ENCODE peak calls at places on chromosomes 2 and 18, in ten cellular contexts. W, D, C, Z, L, R, S, M, X and P are unnamed samples.
A peak's percentile ranks its signal among the peaks of the same experiment; 100 is the strongest.

GRCh38 chr2:177474904-177475474 is 82.4 kb downstream of the AGPS start:
- DNase-seq in W (no peak), D (no peak), C (peak; percentile 19), Z (no peak), L (no peak), R (peak; percentile 52), S (no peak), M (no peak), X (no peak), P (no peak)

GRCh38 chr2:156883828-156884615 is 373.5 kb upstream of the GALNT5 start:
- DNase-seq in W (no peak), D (no peak), C (peak; percentile 53), Z (no peak), L (no peak), R (peak; percentile 62), S (no peak), M (no peak), X (no peak), P (no peak)

GRCh38 chr2:212727751-212728150 is 189.1 kb upstream of the ERBB4 start:
- DNase-seq in W (no peak), D (no peak), C (no peak), Z (no peak), L (no peak), R (no peak), S (no peak), M (no peak), X (no peak), P (no peak)

GRCh38 chr18:3596324-3597158 is 146.6 kb downstream of the TGIF1 start:
- DNase-seq in W (peak; percentile 77), D (peak; percentile 24), C (no peak), Z (no peak), L (peak; percentile 80), R (peak; percentile 58), S (no peak), M (no peak), X (no peak), P (peak; percentile 50)

GRCh38 chr18:24514439-24514838 is 54.0 kb downstream of the HRH4 start:
- DNase-seq in W (no peak), D (peak; percentile 6), C (peak; percentile 39), Z (no peak), L (no peak), R (peak; percentile 54), S (peak; percentile 22), M (peak; percentile 88), X (no peak), P (no peak)

GRCh38 chr2:223366566-223366965 is 235.6 kb downstream of the SCG2 start:
- DNase-seq in W (no peak), D (no peak), C (no peak), Z (no peak), L (no peak), R (no peak), S (no peak), M (no peak), X (no peak), P (no peak)

GRCh38 chr2:75499534-75499933 is 61.2 kb downstream of the EVA1A start:
- DNase-seq in W (no peak), D (no peak), C (no peak), Z (no peak), L (no peak), R (no peak), S (no peak), M (no peak), X (no peak), P (no peak)

GRCh38 chr2:183123959-183124221 is 353 bp upstream of the NUP35 start:
- DNase-seq in W (no peak), D (no peak), C (no peak), Z (no peak), L (no peak), R (no peak), S (peak; percentile 8), M (no peak), X (no peak), P (no peak)

GRCh38 chr2:102368461-102369109 is 13.0 kb downstream of the IL18R1 start:
- DNase-seq in W (no peak), D (peak; percentile 39), C (no peak), Z (no peak), L (peak; percentile 25), R (no peak), S (no peak), M (no peak), X (no peak), P (no peak)

GRCh38 chr2:217035967-217036366 is 176.1 kb upstream of the TNP1 start:
- DNase-seq in W (peak; percentile 26), D (no peak), C (no peak), Z (no peak), L (no peak), R (no peak), S (no peak), M (no peak), X (no peak), P (no peak)

GRCh38 chr2:174121612-174122011 is 126.7 kb downstream of the OLA1 start:
- DNase-seq in W (no peak), D (no peak), C (peak; percentile 19), Z (no peak), L (no peak), R (no peak), S (no peak), M (peak; percentile 22), X (no peak), P (no peak)

GRCh38 chr2:178208817-178209216 is 14.5 kb downstream of the OSBPL6 start:
- DNase-seq in W (no peak), D (no peak), C (no peak), Z (no peak), L (no peak), R (peak; percentile 26), S (no peak), M (peak; percentile 22), X (no peak), P (no peak)

GRCh38 chr18:52716926-52717325 is 376.9 kb downstream of the DCC start:
- DNase-seq in W (peak; percentile 21), D (no peak), C (peak; percentile 1), Z (no peak), L (no peak), R (peak; percentile 5), S (no peak), M (peak; percentile 24), X (peak; percentile 17), P (no peak)

GRCh38 chr18:6731197-6731596 is 1.7 kb downstream of the ARHGAP28 start:
- DNase-seq in W (no peak), D (no peak), C (no peak), Z (no peak), L (no peak), R (peak; percentile 94), S (no peak), M (peak; percentile 25), X (no peak), P (no peak)

GRCh38 chr2:219280682-219281081 is 1.5 kb downstream of the DNAJB2 start:
- DNase-seq in W (no peak), D (no peak), C (no peak), Z (no peak), L (no peak), R (no peak), S (no peak), M (no peak), X (no peak), P (peak; percentile 22)

GRCh38 chr2:55138045-55138444 is 87.8 kb upstream of the RTN4 start:
- DNase-seq in W (no peak), D (no peak), C (no peak), Z (no peak), L (no peak), R (no peak), S (no peak), M (no peak), X (no peak), P (no peak)
- H3K27ac ChIP-seq in W (no peak overlapping the region), D (no peak overlapping the region), C (no peak overlapping the region), Z (no peak overlapping the region), L (no peak overlapping the region), R (peak overlapping the region; percentile 46), S (peak overlapping the region; percentile 24), M (no peak overlapping the region), X (peak overlapping the region; percentile 97), P (peak overlapping the region; percentile 98)

DNA sequence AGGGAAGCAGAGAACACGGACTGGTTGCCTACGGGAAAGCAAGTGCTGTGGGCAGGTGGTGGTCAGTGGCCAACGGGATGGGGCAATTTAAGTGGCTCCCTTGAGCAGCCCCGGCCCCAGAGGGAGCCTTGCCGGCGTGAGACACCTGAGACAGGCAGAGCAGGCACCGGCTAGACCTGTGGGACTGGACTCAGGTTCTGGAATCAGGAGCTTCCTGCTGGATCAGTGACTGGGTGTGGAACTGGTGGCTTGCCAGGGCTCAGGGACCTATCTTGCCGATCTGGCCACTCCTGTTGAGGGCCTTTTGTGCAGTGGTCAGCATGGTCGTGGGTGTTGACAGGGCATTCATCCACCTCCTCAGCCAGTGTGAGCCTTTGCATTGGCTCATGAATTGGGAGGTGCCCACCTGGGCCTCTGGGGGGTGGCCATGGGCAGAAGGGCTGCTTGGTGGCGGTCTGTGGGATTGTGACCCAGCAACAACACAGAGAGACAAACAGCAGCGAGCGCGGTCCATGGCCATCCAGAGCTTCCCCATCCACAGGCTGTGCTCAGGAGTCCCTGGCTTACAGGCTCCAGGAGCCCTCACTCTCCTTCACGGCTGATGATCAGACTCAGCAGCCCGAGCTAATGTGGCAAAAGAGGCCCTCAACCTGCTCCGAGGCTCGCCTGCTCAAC is 85.4 kb upstream of the ZNF516 start:
- DNase-seq in W (no peak), D (no peak), C (no peak), Z (no peak), L (no peak), R (no peak), S (no peak), M (no peak), X (no peak), P (no peak)
- H3K27ac ChIP-seq in W (no peak overlapping the region), D (no peak overlapping the region), C (no peak overlapping the region), Z (no peak overlapping the region), L (no peak overlapping the region), R (no peak overlapping the region), S (no peak overlapping the region), M (no peak overlapping the region), X (no peak overlapping the region), P (no peak overlapping the region)

DNA sequence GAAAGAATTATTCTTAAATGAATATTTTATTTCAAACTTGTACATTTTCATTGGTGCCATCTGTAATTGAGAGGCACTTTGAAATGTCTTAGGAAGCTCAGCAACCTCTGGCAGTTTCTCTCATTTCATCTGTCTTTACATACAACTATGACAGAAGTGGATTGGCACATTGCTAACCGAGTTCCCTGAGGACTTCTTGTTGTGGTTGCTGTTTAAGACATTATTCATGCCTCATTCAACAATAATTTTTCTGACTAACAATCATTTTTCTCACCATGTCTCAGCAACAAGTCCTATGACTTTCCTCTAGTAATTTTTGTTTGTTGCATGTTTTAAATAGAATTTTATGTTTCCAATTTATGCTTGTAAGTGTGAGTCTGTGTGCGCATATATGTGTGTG is 284.0 kb upstream of the CWC22 start:
- DNase-seq in W (no peak), D (no peak), C (peak; percentile 29), Z (no peak), L (no peak), R (peak; percentile 60), S (peak; percentile 76), M (no peak), X (no peak), P (no peak)
- H3K27ac ChIP-seq in W (no peak overlapping the region), D (no peak overlapping the region), C (no peak overlapping the region), Z (no peak overlapping the region), L (no peak overlapping the region), R (no peak overlapping the region), S (peak overlapping the region; percentile 80), M (no peak overlapping the region), X (no peak overlapping the region), P (no peak overlapping the region)

DNA sequence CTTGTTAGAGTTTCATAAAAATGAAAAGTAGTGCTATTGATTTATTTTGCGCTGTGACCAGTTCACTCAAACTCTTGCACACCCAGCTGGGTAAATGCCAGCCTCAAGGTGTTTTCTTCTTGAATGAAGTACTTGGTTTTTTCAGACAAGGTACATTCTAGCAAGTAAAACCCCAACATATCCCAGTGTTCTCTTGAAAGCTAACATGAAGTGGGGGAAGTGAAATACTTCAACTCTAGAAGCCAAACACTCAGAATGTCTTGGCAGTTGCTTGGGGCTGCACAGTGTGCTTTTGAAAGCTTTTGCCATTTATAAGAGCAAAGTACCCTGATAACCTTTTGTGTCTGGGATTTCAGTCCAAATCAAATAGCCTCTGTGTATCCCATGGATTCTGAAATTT is 13.4 kb downstream of the NPAS2 start:
- DNase-seq in W (no peak), D (no peak), C (no peak), Z (no peak), L (no peak), R (no peak), S (no peak), M (no peak), X (no peak), P (no peak)
- H3K27ac ChIP-seq in W (no peak overlapping the region), D (no peak overlapping the region), C (no peak overlapping the region), Z (peak overlapping the region; percentile 48), L (no peak overlapping the region), R (no peak overlapping the region), S (no peak overlapping the region), M (no peak overlapping the region), X (no peak overlapping the region), P (no peak overlapping the region)